ENCODE peak calls at places on chromosomes 12 and 14, in seven cellular contexts. F is body of pancreas, Q is RWPE1, L is upper lobe of right lung, I is suprapubic skin, P is esophagus squamous epithelium, T is breast epithelium. X is an unnamed sample.
A peak's percentile ranks its signal among the peaks of the same experiment; 100 is the strongest.

GRCh38 chr14:23423657-23424056 is 11.8 kb downstream of the MYH7 start:
- DNase-seq in F (no peak), Q (no peak), L (no peak), I (no peak), P (no peak), T (no peak), X (no peak)

GRCh38 chr12:63294327-63294632 is 143.3 kb upstream of the AVPR1A start:
- DNase-seq in F (peak; percentile 25), Q (peak; percentile 58), L (no peak), I (no peak), P (no peak), T (no peak), X (no peak)

GRCh38 chr12:44972746-44973421 is 78.0 kb downstream of the DBX2 start:
- DNase-seq in F (no peak), Q (peak; percentile 19), L (no peak), I (no peak), P (no peak), T (no peak), X (no peak)

GRCh38 chr12:64813733-64814132 is 10.7 kb upstream of the TBC1D30 start:
- DNase-seq in F (no peak), Q (no peak), L (no peak), I (no peak), P (no peak), T (no peak), X (no peak)

GRCh38 chr12:120421701-120422100 is 16.2 kb upstream of the COX6A1 start:
- DNase-seq in F (no peak), Q (no peak), L (no peak), I (no peak), P (no peak), T (no peak), X (no peak)

GRCh38 chr12:67803450-67804034 is 155.0 kb downstream of the DYRK2 start:
- DNase-seq in F (no peak), Q (no peak), L (no peak), I (no peak), P (no peak), T (no peak), X (no peak)

GRCh38 chr12:112121780-112122565 is 3.4 kb upstream of the TRAFD1 start:
- DNase-seq in F (peak; percentile 90), Q (peak; percentile 59), L (peak; percentile 82), I (peak; percentile 76), P (no peak), T (peak; percentile 78), X (peak; percentile 74)

GRCh38 chr12:111246477-111247011 is 122.4 kb downstream of the PHETA1 start:
- DNase-seq in F (no peak), Q (no peak), L (no peak), I (no peak), P (no peak), T (no peak), X (no peak)

GRCh38 chr14:96062010-96062409 is 22.8 kb downstream of the C14orf132 start:
- DNase-seq in F (no peak), Q (no peak), L (no peak), I (peak; percentile 17), P (no peak), T (no peak), X (no peak)

GRCh38 chr12:1993341-1993740 is 10.9 kb downstream of the DCP1B start:
- DNase-seq in F (no peak), Q (peak; percentile 71), L (no peak), I (no peak), P (no peak), T (no peak), X (no peak)

GRCh38 chr12:27822076-27822712 is 42.2 kb upstream of the MANSC4 start:
- DNase-seq in F (no peak), Q (peak; percentile 89), L (no peak), I (no peak), P (no peak), T (no peak), X (no peak)

GRCh38 chr12:115375188-115375991 is 691.4 kb upstream of the TBX3 start:
- DNase-seq in F (peak; percentile 9), Q (peak; percentile 51), L (no peak), I (no peak), P (no peak), T (no peak), X (no peak)

GRCh38 chr14:94391284-94391914 is 3.0 kb upstream of the SERPINA1 start:
- DNase-seq in F (no peak), Q (no peak), L (no peak), I (no peak), P (no peak), T (no peak), X (no peak)

GRCh38 chr12:124418791-124419190 is 123.9 kb downstream of the RFLNA start:
- DNase-seq in F (no peak), Q (no peak), L (no peak), I (no peak), P (no peak), T (no peak), X (no peak)

GRCh38 chr12:117134059-117134458 is 34.8 kb upstream of the TESC start:
- DNase-seq in F (no peak), Q (no peak), L (no peak), I (no peak), P (no peak), T (no peak), X (no peak)

GRCh38 chr12:120460157-120460556 is 9.4 kb downstream of the SRSF9 start:
- DNase-seq in F (no peak), Q (no peak), L (no peak), I (no peak), P (no peak), T (no peak), X (no peak)

DNA sequence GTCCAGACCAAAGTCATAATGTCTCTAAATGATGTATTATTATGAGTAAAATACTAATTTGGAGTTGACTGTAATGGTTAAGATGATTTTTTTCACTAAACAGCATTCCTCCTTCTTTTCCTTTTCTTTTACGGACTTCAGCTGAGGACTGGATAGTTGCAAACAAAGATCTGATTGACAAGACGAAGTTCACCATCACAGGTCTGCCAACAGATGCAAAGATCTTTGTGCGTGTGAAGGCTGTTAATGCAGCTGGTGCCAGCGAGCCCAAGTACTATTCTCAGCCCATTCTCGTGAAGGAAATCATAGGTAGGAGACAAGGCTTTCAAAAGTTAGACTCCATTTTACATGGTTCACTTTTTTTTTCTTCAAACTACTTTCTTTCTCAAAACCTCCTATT is 29.8 kb upstream of the CHPT1 start:
- DNase-seq in F (no peak), Q (no peak), L (no peak), I (no peak), P (no peak), T (no peak), X (no peak)
- H3K27ac ChIP-seq in F (no peak overlapping the region), Q (no peak overlapping the region), L (no peak overlapping the region), I (no peak overlapping the region), P (no peak overlapping the region), T (no peak overlapping the region), X (no peak overlapping the region)

DNA sequence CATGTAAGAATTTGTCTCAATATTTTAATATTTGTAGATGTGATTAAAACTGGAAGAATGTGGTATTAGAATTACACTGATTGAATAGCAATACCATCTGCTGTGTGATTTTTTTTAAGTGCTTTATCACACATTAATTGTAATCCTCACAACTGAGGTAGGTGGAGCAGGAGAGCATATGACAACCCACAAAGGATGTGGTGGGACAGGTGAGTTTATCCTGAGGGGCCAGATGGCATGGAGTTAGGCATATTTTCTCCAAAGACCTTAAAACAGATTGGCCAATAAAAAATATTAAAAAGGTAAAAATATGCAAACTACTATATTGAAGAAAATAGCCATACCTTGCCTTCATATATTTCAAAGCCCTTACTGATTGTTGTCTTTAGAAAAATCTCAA is 7.8 kb downstream of the LRRC10 start:
- DNase-seq in F (no peak), Q (no peak), L (no peak), I (no peak), P (no peak), T (no peak), X (no peak)
- TF ChIP-seq CTCF in F (no peak), Q (no peak), L (no peak), I (no peak), P (no peak), T (no peak), X (no peak)

GRCh38 chr14:67515386-67516079 is 17.6 kb upstream of the PLEKHH1 start:
- DNase-seq in F (peak; percentile 28), Q (no peak), L (peak; percentile 70), I (peak; percentile 60), P (no peak), T (no peak), X (no peak)
- H3K27ac ChIP-seq in F (peak overlapping the region; percentile 78), Q (no peak overlapping the region), L (peak overlapping the region; percentile 49), I (no peak overlapping the region), P (no peak overlapping the region), T (peak overlapping the region; percentile 79), X (no peak overlapping the region)

GRCh38 chr14:90510208-90510607 is 113.4 kb downstream of the CALM1 start:
- DNase-seq in F (peak; percentile 90), Q (peak; percentile 26), L (no peak), I (peak; percentile 83), P (no peak), T (peak; percentile 88), X (no peak)

GRCh38 chr14:90508536-90509254 is 111.9 kb downstream of the CALM1 start:
- DNase-seq in F (peak; percentile 71), Q (peak; percentile 62), L (no peak), I (no peak), P (no peak), T (no peak), X (no peak)

GRCh38 chr14:90508073-90508472 is 111.2 kb downstream of the CALM1 start:
- DNase-seq in F (no peak), Q (no peak), L (no peak), I (no peak), P (no peak), T (no peak), X (no peak)

GRCh38 chr14:90511252-90511651 is 114.4 kb downstream of the CALM1 start:
- DNase-seq in F (no peak), Q (no peak), L (no peak), I (no peak), P (no peak), T (no peak), X (no peak)

DNA sequence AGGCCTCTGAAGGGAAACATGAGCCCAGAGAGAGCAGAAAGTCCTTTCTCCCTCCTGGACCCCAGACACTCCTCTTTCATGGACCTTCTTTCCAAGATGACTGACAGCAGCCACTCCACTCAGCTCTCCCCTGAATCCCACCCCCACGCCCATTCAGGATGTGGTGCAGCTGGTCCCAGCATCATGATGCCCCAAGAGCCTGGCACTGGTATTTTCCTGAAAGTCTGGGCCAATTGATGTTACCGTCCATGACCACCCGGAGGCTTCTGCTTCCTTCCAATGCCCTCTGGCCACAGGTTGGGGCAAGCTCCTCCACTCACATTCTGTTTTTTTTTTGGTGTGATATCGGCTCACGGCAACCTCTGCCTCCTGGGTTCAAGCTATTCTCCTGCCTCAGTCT is 112.6 kb downstream of the CALM1 start:
- DNase-seq in F (no peak), Q (peak; percentile 18), L (no peak), I (no peak), P (no peak), T (no peak), X (no peak)
- TF ChIP-seq CTCF in F (no peak), Q (no peak), L (no peak), I (no peak), P (no peak), T (no peak), X (no peak)